ENCODE peak calls at places on chromosomes 16 and 17, in eight cellular contexts. F is NCI-H1092; M is activated CD4-positive, alpha-beta T cell treated with anti-CD3 and anti-CD28 coated beads, Interleukin-2, amount 10 ng/mL, durations not matched to agents 7 days and 5 days; Y is left ventricle myocardium inferior; I is neural crest cell; A is mucosa of descending colon; K is skeletal muscle cell; D is endothelial cell. H is an unnamed sample.

GRCh38 chr16:49477250-49477895 is 103.8 kb downstream of the C16orf78 start:
- DNase-seq in F (no peak), M (no peak), Y (no peak), I (no peak), A (no peak), K (no peak), D (no peak), H (no peak)

GRCh38 chr17:77501751-77502625 is 361.2 kb downstream of the SEC14L1 start:
- DNase-seq in F (no peak), M (peak), Y (no peak), I (no peak), A (no peak), K (no peak), D (no peak), H (no peak)

GRCh38 chr16:27308792-27309191 is 5.0 kb upstream of the IL4R start:
- DNase-seq in F (no peak), M (no peak), Y (no peak), I (no peak), A (no peak), K (no peak), D (no peak), H (no peak)

GRCh38 chr17:62718420-62718819 is 89.7 kb downstream of the MARCHF10 start:
- DNase-seq in F (no peak), M (no peak), Y (no peak), I (no peak), A (no peak), K (no peak), D (no peak), H (peak)

GRCh38 chr16:65767125-65767524 is 599.4 kb upstream of the CDH5 start:
- DNase-seq in F (no peak), M (no peak), Y (no peak), I (no peak), A (no peak), K (no peak), D (no peak), H (no peak)

GRCh38 chr17:49218941-49219913 is 8.7 kb downstream of the ABI3 start:
- DNase-seq in F (no peak), M (peak), Y (peak), I (no peak), A (peak), K (no peak), D (no peak), H (no peak)

GRCh38 chr17:40646791-40647548 is 648 bp downstream of the SMARCE1 start:
- DNase-seq in F (no peak), M (peak), Y (no peak), I (peak), A (no peak), K (peak), D (peak), H (no peak)

GRCh38 chr16:3884398-3884797 is 3.9 kb upstream of the CREBBP start:
- DNase-seq in F (no peak), M (no peak), Y (no peak), I (no peak), A (no peak), K (no peak), D (no peak), H (no peak)

GRCh38 chr17:13544292-13544691 is 57.4 kb downstream of the HS3ST3A1 start:
- DNase-seq in F (no peak), M (no peak), Y (no peak), I (no peak), A (no peak), K (peak), D (no peak), H (no peak)

GRCh38 chr16:55386534-55387296 is 62.7 kb downstream of the IRX6 start:
- DNase-seq in F (no peak), M (no peak), Y (no peak), I (no peak), A (no peak), K (no peak), D (no peak), H (no peak)

GRCh38 chr16:874366-875181 is 74.0 kb upstream of the GNG13 start:
- DNase-seq in F (no peak), M (no peak), Y (peak), I (no peak), A (no peak), K (no peak), D (no peak), H (no peak)

GRCh38 chr17:8273884-8274444 is 14.5 kb upstream of the RANGRF start:
- DNase-seq in F (no peak), M (no peak), Y (no peak), I (no peak), A (peak), K (no peak), D (no peak), H (peak)

GRCh38 chr16:28839899-28840298 is 6.2 kb downstream of the TUFM start:
- DNase-seq in F (no peak), M (no peak), Y (no peak), I (no peak), A (no peak), K (no peak), D (no peak), H (no peak)

GRCh38 chr17:68853439-68853838 is 101.8 kb downstream of the ABCA8 start:
- DNase-seq in F (no peak), M (no peak), Y (no peak), I (no peak), A (no peak), K (no peak), D (no peak), H (no peak)

GRCh38 chr17:60579090-60579489 is 20.9 kb upstream of the PPM1D start:
- DNase-seq in F (no peak), M (no peak), Y (no peak), I (no peak), A (no peak), K (no peak), D (no peak), H (no peak)

GRCh38 chr17:7167832-7168231 is 11.3 kb downstream of the ASGR1 start:
- DNase-seq in F (no peak), M (no peak), Y (no peak), I (no peak), A (no peak), K (no peak), D (no peak), H (no peak)

GRCh38 chr16:2933136-2933535 is 21.4 kb downstream of the FLYWCH1 start:
- DNase-seq in F (no peak), M (no peak), Y (no peak), I (no peak), A (no peak), K (no peak), D (no peak), H (no peak)

GRCh38 chr17:74770498-74771318 is 5.4 kb downstream of the NAT9 start:
- DNase-seq in F (peak), M (peak), Y (peak), I (peak), A (peak), K (no peak), D (peak), H (no peak)

GRCh38 chr17:50834126-50834785 is 1.1 kb upstream of the WFIKKN2 start:
- DNase-seq in F (no peak), M (no peak), Y (no peak), I (no peak), A (no peak), K (no peak), D (no peak), H (no peak)

GRCh38 chr17:79174905-79175856 is 100.6 kb downstream of the ENGASE start:
- DNase-seq in F (no peak), M (no peak), Y (no peak), I (no peak), A (no peak), K (no peak), D (no peak), H (no peak)

GRCh38 chr17:17057057-17057551 is 14.8 kb downstream of the MPRIP start:
- DNase-seq in F (no peak), M (no peak), Y (no peak), I (no peak), A (no peak), K (no peak), D (no peak), H (no peak)

GRCh38 chr16:383326-384020 is 1.7 kb upstream of the PGAP6 start:
- DNase-seq in F (no peak), M (peak), Y (no peak), I (no peak), A (peak), K (no peak), D (no peak), H (no peak)

GRCh38 chr16:3515897-3516296 is 15.1 kb downstream of the CLUAP1 start:
- DNase-seq in F (no peak), M (no peak), Y (no peak), I (no peak), A (no peak), K (no peak), D (no peak), H (no peak)

GRCh38 chr17:81636505-81637288 is at the start of the genes NPLOC4 and TSPAN10:
- DNase-seq in F (peak), M (peak), Y (peak), I (peak), A (peak), K (peak), D (peak), H (no peak)

GRCh38 chr17:35554668-35555067 is 6.0 kb downstream of the SLFN14 start:
- DNase-seq in F (no peak), M (no peak), Y (no peak), I (no peak), A (no peak), K (no peak), D (no peak), H (no peak)

GRCh38 chr16:30065943-30066881 is 652 bp downstream of the ALDOA start:
- DNase-seq in F (no peak), M (no peak), Y (no peak), I (no peak), A (peak), K (no peak), D (no peak), H (no peak)

GRCh38 chr16:74500907-74501306 is 79.6 kb upstream of the CLEC18B start:
- DNase-seq in F (no peak), M (no peak), Y (no peak), I (no peak), A (no peak), K (no peak), D (no peak), H (no peak)

GRCh38 chr17:58039975-58040374 is 32.9 kb upstream of the SRSF1 start:
- DNase-seq in F (no peak), M (no peak), Y (no peak), I (no peak), A (no peak), K (no peak), D (no peak), H (no peak)

GRCh38 chr17:72717676-72718075 is 374.8 kb downstream of the SLC39A11 start:
- DNase-seq in F (no peak), M (no peak), Y (no peak), I (no peak), A (no peak), K (no peak), D (no peak), H (no peak)